ENCODE peak calls at places on chromosomes 1 and 21, in six cellular contexts. S is K562, K is HCT116, B is SK-N-SH, H is GM12878, M is HepG2. P is an unnamed sample.
A peak's percentile ranks its signal among the peaks of the same experiment; 100 is the strongest.

GRCh38 chr1:93519196-93519825 is 71.4 kb downstream of the FNBP1L start:
- DNase-seq in S (no peak), K (no peak), B (no peak), H (no peak), M (no peak), P (no peak)

GRCh38 chr1:192104852-192105251 is 53.4 kb upstream of the RGS18 start:
- DNase-seq in S (no peak), K (no peak), B (no peak), H (no peak), M (no peak), P (no peak)

GRCh38 chr1:71307451-71307850 is 226.6 kb upstream of the ZRANB2 start:
- DNase-seq in S (no peak), K (no peak), B (peak; percentile 7), H (no peak), M (no peak), P (peak; percentile 14)

GRCh38 chr1:202416641-202417040 is 68.1 kb downstream of the PPP1R12B start:
- DNase-seq in S (no peak), K (no peak), B (no peak), H (no peak), M (no peak), P (no peak)

GRCh38 chr1:2637472-2637871 is 4.7 kb upstream of the MMEL1 start:
- DNase-seq in S (no peak), K (no peak), B (no peak), H (no peak), M (no peak), P (no peak)

GRCh38 chr1:34800214-34800613 is 7.4 kb downstream of the GJA4 start:
- DNase-seq in S (peak; percentile 6), K (no peak), B (no peak), H (peak; percentile 27), M (no peak), P (no peak)

GRCh38 chr1:91755176-91755575 is 130.8 kb downstream of the TGFBR3 start:
- DNase-seq in S (no peak), K (no peak), B (no peak), H (no peak), M (no peak), P (no peak)

GRCh38 chr1:1182491-1183220 is 9.0 kb downstream of the TTLL10 start:
- DNase-seq in S (no peak), K (no peak), B (peak; percentile 36), H (no peak), M (no peak), P (peak; percentile 22)

GRCh38 chr1:63593887-63594617 is 841 bp downstream of the PGM1 start:
- DNase-seq in S (no peak), K (peak; percentile 67), B (peak; percentile 77), H (peak; percentile 33), M (peak; percentile 21), P (peak; percentile 87)

GRCh38 chr1:31152181-31152768 is 86.8 kb upstream of the PUM1 start:
- DNase-seq in S (no peak), K (no peak), B (no peak), H (no peak), M (peak; percentile 39), P (no peak)

GRCh38 chr1:153288634-153289275 is 24.0 kb downstream of the PGLYRP3 start:
- DNase-seq in S (peak; percentile 83), K (peak; percentile 27), B (peak; percentile 50), H (no peak), M (no peak), P (peak; percentile 75)

GRCh38 chr1:22359427-22359826 is 92.2 kb upstream of the ZBTB40 start:
- DNase-seq in S (no peak), K (no peak), B (no peak), H (no peak), M (no peak), P (no peak)

GRCh38 chr1:4778056-4778455 is 123.6 kb downstream of the AJAP1 start:
- DNase-seq in S (peak; percentile 31), K (no peak), B (peak; percentile 69), H (no peak), M (no peak), P (no peak)

GRCh38 chr1:14100916-14101315 is 400.9 kb downstream of the PRDM2 start:
- DNase-seq in S (no peak), K (no peak), B (no peak), H (no peak), M (no peak), P (no peak)

GRCh38 chr1:93630168-93630567 is 51.5 kb downstream of the BCAR3 start:
- DNase-seq in S (no peak), K (no peak), B (no peak), H (no peak), M (no peak), P (no peak)

GRCh38 chr1:84619383-84620093 is 45.3 kb upstream of the CTBS start:
- DNase-seq in S (no peak), K (peak; percentile 80), B (peak; percentile 74), H (no peak), M (peak; percentile 9), P (no peak)

GRCh38 chr1:153880962-153881361 is 41.8 kb downstream of the GATAD2B start:
- DNase-seq in S (no peak), K (no peak), B (peak; percentile 81), H (no peak), M (peak; percentile 52), P (no peak)

GRCh38 chr1:147236959-147237791 is 5.3 kb upstream of the CHD1L start:
- DNase-seq in S (no peak), K (no peak), B (no peak), H (no peak), M (no peak), P (no peak)

GRCh38 chr21:37655601-37656300 is 260.5 kb downstream of the KCNJ6 start:
- DNase-seq in S (no peak), K (no peak), B (no peak), H (no peak), M (no peak), P (no peak)

DNA sequence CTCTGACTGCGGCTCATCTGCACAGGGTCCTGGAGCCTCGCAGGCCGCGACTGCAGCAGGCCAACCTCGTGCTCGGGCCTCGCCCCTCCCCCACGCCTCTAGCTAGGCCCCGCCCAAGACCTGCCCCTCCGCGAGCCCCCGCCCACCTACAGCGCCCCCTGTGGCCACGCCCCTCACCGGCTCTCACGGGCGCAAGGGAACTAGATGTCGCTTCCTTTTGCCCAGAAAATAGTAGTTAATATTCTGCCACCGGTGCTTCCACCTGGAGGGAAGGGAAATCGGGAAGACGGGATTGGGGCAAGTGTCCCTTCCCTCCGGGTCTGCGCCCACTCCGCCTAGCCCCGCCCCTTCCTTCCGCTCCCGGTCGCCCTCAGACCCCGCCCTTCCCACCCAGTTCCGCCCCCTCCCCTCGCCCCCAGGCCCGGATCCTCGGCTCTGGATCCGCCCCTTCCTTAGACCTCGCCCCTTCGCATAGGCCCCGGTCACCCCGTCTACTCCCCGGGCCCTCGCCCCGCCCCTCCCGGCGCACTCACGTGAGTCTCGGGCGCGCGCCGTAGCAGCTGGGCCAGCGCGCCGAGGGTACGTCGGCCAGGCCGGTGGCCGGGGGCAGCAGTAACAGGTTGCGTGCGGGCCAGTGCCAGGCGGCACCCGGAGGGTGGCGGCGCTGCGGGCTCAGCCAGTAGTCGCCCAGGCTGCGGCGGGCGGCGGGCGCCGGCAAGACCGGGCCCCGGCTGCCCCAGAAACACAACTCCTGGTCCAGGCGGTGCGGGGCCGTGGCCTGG is 11.0 kb downstream of the FAM229A start:
- DNase-seq in S (peak; percentile 100), K (peak; percentile 84), B (peak; percentile 100), H (peak; percentile 69), M (peak; percentile 89), P (peak; percentile 99)
- H3K4me1 ChIP-seq in S (peaks cover 33% of the 10 kb centered on the region), K (peaks cover 5% of the 10 kb centered on the region), B (peaks cover 4% of the 10 kb centered on the region), H (peaks cover 14% of the 10 kb centered on the region), M (peaks cover 69% of the 10 kb centered on the region), P (no peaks in the 10 kb centered on the region)

GRCh38 chr1:226641671-226642231 is 93.2 kb downstream of the STUM start:
- DNase-seq in S (no peak), K (no peak), B (no peak), H (no peak), M (no peak), P (no peak)

GRCh38 chr1:226644541-226645176 is 94.4 kb downstream of the ITPKB start:
- DNase-seq in S (no peak), K (no peak), B (no peak), H (no peak), M (no peak), P (no peak)

GRCh38 chr1:226643701-226644540 is 95.2 kb downstream of the ITPKB start:
- DNase-seq in S (no peak), K (no peak), B (no peak), H (peak; percentile 26), M (no peak), P (no peak)

GRCh38 chr1:226642421-226642820 is 93.9 kb downstream of the STUM start:
- DNase-seq in S (no peak), K (no peak), B (no peak), H (no peak), M (no peak), P (no peak)

DNA sequence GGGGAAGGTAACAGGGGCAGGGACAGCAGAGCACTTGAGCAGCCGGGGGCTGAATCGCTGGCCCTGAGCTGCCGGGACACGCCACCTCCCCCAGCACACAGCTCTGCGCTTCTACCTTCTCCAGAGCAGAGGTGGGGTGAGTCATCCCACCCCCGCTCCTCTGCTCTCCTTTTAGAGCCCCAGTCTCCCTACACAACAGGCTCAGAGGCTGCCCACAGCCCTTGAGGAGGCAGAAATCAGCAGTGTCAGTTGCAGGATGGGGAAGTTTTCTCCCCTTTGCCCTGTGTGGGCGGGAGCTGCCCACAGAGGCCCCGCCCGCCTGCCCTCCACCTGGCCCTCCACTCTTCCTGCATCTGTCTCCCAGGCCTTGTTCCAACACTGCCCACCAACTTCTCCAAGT is 94.6 kb downstream of the STUM start:
- DNase-seq in S (peak; percentile 81), K (peak; percentile 34), B (no peak), H (peak; percentile 33), M (no peak), P (no peak)
- TF ChIP-seq REST in S (no peak), K (no peak), B (no peak), H (no peak), M (no peak), P (no peak)

GRCh38 chr1:178634445-178634844 is 90.6 kb upstream of the RALGPS2 start:
- DNase-seq in S (no peak), K (no peak), B (no peak), H (no peak), M (no peak), P (no peak)
- H2AFZ ChIP-seq in S (no peak overlapping the region), K (no peak overlapping the region), B (no peak overlapping the region), H (no peak overlapping the region), M (no peak overlapping the region), P (no peak overlapping the region)

GRCh38 chr1:198622532-198623218 is 16.2 kb upstream of the PTPRC start:
- DNase-seq in S (no peak), K (no peak), B (no peak), H (no peak), M (no peak), P (no peak)

GRCh38 chr1:198620951-198621824 is 17.7 kb upstream of the PTPRC start:
- DNase-seq in S (no peak), K (no peak), B (no peak), H (peak; percentile 93), M (no peak), P (no peak)

GRCh38 chr1:198623920-198624647 is 14.8 kb upstream of the PTPRC start:
- DNase-seq in S (no peak), K (no peak), B (no peak), H (no peak), M (no peak), P (no peak)

GRCh38 chr1:198619375-198620140 is 19.3 kb upstream of the PTPRC start:
- DNase-seq in S (no peak), K (no peak), B (no peak), H (no peak), M (no peak), P (no peak)

DNA sequence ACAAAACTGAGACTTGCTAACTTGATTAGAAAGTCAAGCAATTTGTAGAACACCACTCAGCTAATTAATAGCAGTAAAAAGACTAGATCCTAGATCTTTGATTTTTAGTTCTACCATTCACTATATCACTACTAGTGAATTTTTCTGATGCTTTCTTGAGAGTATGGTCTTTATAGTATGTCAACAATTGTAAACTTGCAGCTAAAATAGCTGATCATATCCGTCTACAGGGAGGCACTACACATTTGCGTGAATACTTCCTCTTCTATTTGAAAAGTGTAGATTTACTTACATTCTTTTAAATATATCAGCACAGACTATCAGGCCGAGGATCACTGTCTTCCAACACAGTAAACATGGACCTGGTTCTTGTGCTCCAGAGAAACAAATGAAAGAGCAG is 18.6 kb upstream of the PTPRC start:
- DNase-seq in S (no peak), K (no peak), B (no peak), H (no peak), M (no peak), P (no peak)
- H3K4me1 ChIP-seq in S (no peaks in the 10 kb centered on the region), K (no peaks in the 10 kb centered on the region), B (no peaks in the 10 kb centered on the region), H (peaks cover 47% of the 10 kb centered on the region), M (no peaks in the 10 kb centered on the region), P (no peaks in the 10 kb centered on the region)